ENCODE peak calls at places on chromosomes 5 and 9, in seven cellular contexts. One of them, this sample, is unnamed.

GRCh38 chr9:76987594-76988200 is 31.8 kb upstream of the FOXB2 start:
- DNase-seq in small intestine: peak
- DNase-seq in AG09309: no peak
- DNase-seq in fibroblast of the conjunctiva: peak
- DNase-seq in activated T-cell treated with anti-CD3 and anti-CD28 coated beads, Interleukin-2, amount 50 U/mL, for 48 hours: no peak
- DNase-seq in sigmoid colon: no peak
- DNase-seq in endothelial cell: peak
- DNase-seq in this sample: peak

GRCh38 chr5:126577415-126577814 is 17.6 kb downstream of the ALDH7A1 start:
- DNase-seq in activated T-cell treated with anti-CD3 and anti-CD28 coated beads, Interleukin-2, amount 50 U/mL, for 48 hours: no peak
- DNase-seq in sigmoid colon: no peak
- DNase-seq in fibroblast of the conjunctiva: no peak
- DNase-seq in AG09309: no peak
- DNase-seq in endothelial cell: no peak
- DNase-seq in small intestine: no peak
- DNase-seq in this sample: no peak

GRCh38 chr9:108296056-108296455 is 559.7 kb downstream of the ACTL7B start:
- DNase-seq in activated T-cell treated with anti-CD3 and anti-CD28 coated beads, Interleukin-2, amount 50 U/mL, for 48 hours: no peak
- DNase-seq in sigmoid colon: no peak
- DNase-seq in fibroblast of the conjunctiva: peak
- DNase-seq in small intestine: no peak
- DNase-seq in AG09309: peak
- DNase-seq in endothelial cell: no peak
- DNase-seq in this sample: no peak

GRCh38 chr5:176658817-176659216 is 11.5 kb downstream of the TSPAN17 start:
- DNase-seq in AG09309: peak
- DNase-seq in activated T-cell treated with anti-CD3 and anti-CD28 coated beads, Interleukin-2, amount 50 U/mL, for 48 hours: no peak
- DNase-seq in sigmoid colon: no peak
- DNase-seq in small intestine: peak
- DNase-seq in fibroblast of the conjunctiva: no peak
- DNase-seq in endothelial cell: no peak
- DNase-seq in this sample: no peak

GRCh38 chr5:66138572-66139116 is 5.5 kb upstream of the SREK1 start:
- DNase-seq in small intestine: no peak
- DNase-seq in AG09309: no peak
- DNase-seq in sigmoid colon: no peak
- DNase-seq in activated T-cell treated with anti-CD3 and anti-CD28 coated beads, Interleukin-2, amount 50 U/mL, for 48 hours: no peak
- DNase-seq in endothelial cell: no peak
- DNase-seq in fibroblast of the conjunctiva: no peak
- DNase-seq in this sample: no peak

GRCh38 chr5:124371121-124371706 is 375.2 kb downstream of the ZNF608 start:
- DNase-seq in small intestine: no peak
- DNase-seq in sigmoid colon: peak
- DNase-seq in AG09309: no peak
- DNase-seq in fibroblast of the conjunctiva: peak
- DNase-seq in endothelial cell: no peak
- DNase-seq in activated T-cell treated with anti-CD3 and anti-CD28 coated beads, Interleukin-2, amount 50 U/mL, for 48 hours: no peak
- DNase-seq in this sample: no peak

GRCh38 chr9:73152953-73153352 is 1.3 kb downstream of the ANXA1 start:
- DNase-seq in endothelial cell: no peak
- DNase-seq in fibroblast of the conjunctiva: no peak
- DNase-seq in small intestine: peak
- DNase-seq in AG09309: no peak
- DNase-seq in sigmoid colon: no peak
- DNase-seq in activated T-cell treated with anti-CD3 and anti-CD28 coated beads, Interleukin-2, amount 50 U/mL, for 48 hours: no peak
- DNase-seq in this sample: no peak

GRCh38 chr5:143837306-143837848 is 25.4 kb downstream of the HMHB1 start:
- DNase-seq in activated T-cell treated with anti-CD3 and anti-CD28 coated beads, Interleukin-2, amount 50 U/mL, for 48 hours: no peak
- DNase-seq in sigmoid colon: no peak
- DNase-seq in fibroblast of the conjunctiva: peak
- DNase-seq in small intestine: peak
- DNase-seq in endothelial cell: no peak
- DNase-seq in AG09309: peak
- DNase-seq in this sample: no peak

GRCh38 chr9:4137234-4137633 is 162.6 kb downstream of the GLIS3 start:
- DNase-seq in small intestine: peak
- DNase-seq in endothelial cell: no peak
- DNase-seq in activated T-cell treated with anti-CD3 and anti-CD28 coated beads, Interleukin-2, amount 50 U/mL, for 48 hours: no peak
- DNase-seq in fibroblast of the conjunctiva: peak
- DNase-seq in AG09309: peak
- DNase-seq in sigmoid colon: no peak
- DNase-seq in this sample: peak

GRCh38 chr9:126386088-126386487 is 59.5 kb downstream of the MVB12B start:
- DNase-seq in endothelial cell: peak
- DNase-seq in sigmoid colon: no peak
- DNase-seq in activated T-cell treated with anti-CD3 and anti-CD28 coated beads, Interleukin-2, amount 50 U/mL, for 48 hours: no peak
- DNase-seq in fibroblast of the conjunctiva: no peak
- DNase-seq in small intestine: no peak
- DNase-seq in AG09309: no peak
- DNase-seq in this sample: peak

GRCh38 chr9:95515272-95516113 is 1.3 kb downstream of the PTCH1 start:
- DNase-seq in sigmoid colon: no peak
- DNase-seq in activated T-cell treated with anti-CD3 and anti-CD28 coated beads, Interleukin-2, amount 50 U/mL, for 48 hours: peak
- DNase-seq in endothelial cell: peak
- DNase-seq in small intestine: no peak
- DNase-seq in fibroblast of the conjunctiva: no peak
- DNase-seq in AG09309: no peak
- DNase-seq in this sample: no peak

GRCh38 chr9:126546036-126546435 is 67.7 kb upstream of the LMX1B start:
- DNase-seq in activated T-cell treated with anti-CD3 and anti-CD28 coated beads, Interleukin-2, amount 50 U/mL, for 48 hours: no peak
- DNase-seq in fibroblast of the conjunctiva: no peak
- DNase-seq in sigmoid colon: no peak
- DNase-seq in small intestine: no peak
- DNase-seq in AG09309: no peak
- DNase-seq in endothelial cell: no peak
- DNase-seq in this sample: no peak

GRCh38 chr5:73464016-73464745 is 15.6 kb upstream of the FOXD1 start:
- DNase-seq in AG09309: peak
- DNase-seq in fibroblast of the conjunctiva: peak
- DNase-seq in small intestine: no peak
- DNase-seq in endothelial cell: no peak
- DNase-seq in sigmoid colon: no peak
- DNase-seq in activated T-cell treated with anti-CD3 and anti-CD28 coated beads, Interleukin-2, amount 50 U/mL, for 48 hours: no peak
- DNase-seq in this sample: no peak

GRCh38 chr5:134494780-134495179 is 30.7 kb upstream of the JADE2 start:
- DNase-seq in fibroblast of the conjunctiva: no peak
- DNase-seq in AG09309: no peak
- DNase-seq in activated T-cell treated with anti-CD3 and anti-CD28 coated beads, Interleukin-2, amount 50 U/mL, for 48 hours: no peak
- DNase-seq in sigmoid colon: no peak
- DNase-seq in small intestine: no peak
- DNase-seq in endothelial cell: no peak
- DNase-seq in this sample: no peak

GRCh38 chr9:87062706-87063105 is 115.4 kb upstream of the GAS1 start:
- DNase-seq in activated T-cell treated with anti-CD3 and anti-CD28 coated beads, Interleukin-2, amount 50 U/mL, for 48 hours: no peak
- DNase-seq in sigmoid colon: no peak
- DNase-seq in small intestine: no peak
- DNase-seq in endothelial cell: no peak
- DNase-seq in AG09309: no peak
- DNase-seq in fibroblast of the conjunctiva: no peak
- DNase-seq in this sample: no peak

GRCh38 chr5:125823572-125823971 is 599.6 kb upstream of the GRAMD2B start:
- DNase-seq in small intestine: no peak
- DNase-seq in sigmoid colon: no peak
- DNase-seq in AG09309: no peak
- DNase-seq in endothelial cell: no peak
- DNase-seq in fibroblast of the conjunctiva: peak
- DNase-seq in activated T-cell treated with anti-CD3 and anti-CD28 coated beads, Interleukin-2, amount 50 U/mL, for 48 hours: no peak
- DNase-seq in this sample: peak

GRCh38 chr9:111661802-111662491 is 542 bp downstream of the GNG10 start:
- DNase-seq in activated T-cell treated with anti-CD3 and anti-CD28 coated beads, Interleukin-2, amount 50 U/mL, for 48 hours: peak
- DNase-seq in AG09309: no peak
- DNase-seq in sigmoid colon: peak
- DNase-seq in fibroblast of the conjunctiva: no peak
- DNase-seq in small intestine: peak
- DNase-seq in endothelial cell: peak
- DNase-seq in this sample: no peak

GRCh38 chr9:127018935-127019334 is 103.5 kb downstream of the ANGPTL2 start:
- DNase-seq in sigmoid colon: no peak
- DNase-seq in AG09309: no peak
- DNase-seq in activated T-cell treated with anti-CD3 and anti-CD28 coated beads, Interleukin-2, amount 50 U/mL, for 48 hours: no peak
- DNase-seq in small intestine: no peak
- DNase-seq in fibroblast of the conjunctiva: no peak
- DNase-seq in endothelial cell: no peak
- DNase-seq in this sample: no peak

GRCh38 chr5:77663081-77663863 is 24.8 kb upstream of the OTP start:
- DNase-seq in AG09309: no peak
- DNase-seq in sigmoid colon: no peak
- DNase-seq in small intestine: no peak
- DNase-seq in fibroblast of the conjunctiva: no peak
- DNase-seq in endothelial cell: no peak
- DNase-seq in activated T-cell treated with anti-CD3 and anti-CD28 coated beads, Interleukin-2, amount 50 U/mL, for 48 hours: no peak
- DNase-seq in this sample: no peak

GRCh38 chr9:38074441-38074943 is 5.5 kb upstream of the SHB start:
- DNase-seq in activated T-cell treated with anti-CD3 and anti-CD28 coated beads, Interleukin-2, amount 50 U/mL, for 48 hours: no peak
- DNase-seq in endothelial cell: no peak
- DNase-seq in fibroblast of the conjunctiva: no peak
- DNase-seq in sigmoid colon: no peak
- DNase-seq in small intestine: peak
- DNase-seq in AG09309: no peak
- DNase-seq in this sample: peak

GRCh38 chr9:35771524-35771923 is 17.4 kb upstream of the MSMP start:
- DNase-seq in endothelial cell: no peak
- DNase-seq in activated T-cell treated with anti-CD3 and anti-CD28 coated beads, Interleukin-2, amount 50 U/mL, for 48 hours: no peak
- DNase-seq in fibroblast of the conjunctiva: no peak
- DNase-seq in sigmoid colon: no peak
- DNase-seq in small intestine: peak
- DNase-seq in AG09309: no peak
- DNase-seq in this sample: peak

GRCh38 chr5:136057401-136057951 is 28.7 kb downstream of the TGFBI start:
- DNase-seq in small intestine: no peak
- DNase-seq in sigmoid colon: no peak
- DNase-seq in activated T-cell treated with anti-CD3 and anti-CD28 coated beads, Interleukin-2, amount 50 U/mL, for 48 hours: no peak
- DNase-seq in fibroblast of the conjunctiva: no peak
- DNase-seq in AG09309: no peak
- DNase-seq in endothelial cell: no peak
- DNase-seq in this sample: no peak

GRCh38 chr9:123157216-123157615 is 111.2 kb downstream of the STRBP start:
- DNase-seq in small intestine: no peak
- DNase-seq in AG09309: no peak
- DNase-seq in endothelial cell: no peak
- DNase-seq in fibroblast of the conjunctiva: peak
- DNase-seq in activated T-cell treated with anti-CD3 and anti-CD28 coated beads, Interleukin-2, amount 50 U/mL, for 48 hours: no peak
- DNase-seq in sigmoid colon: no peak
- DNase-seq in this sample: no peak

GRCh38 chr5:119878712-119879111 is 249.4 kb downstream of the FAM170A start:
- DNase-seq in fibroblast of the conjunctiva: no peak
- DNase-seq in activated T-cell treated with anti-CD3 and anti-CD28 coated beads, Interleukin-2, amount 50 U/mL, for 48 hours: no peak
- DNase-seq in AG09309: no peak
- DNase-seq in small intestine: no peak
- DNase-seq in sigmoid colon: no peak
- DNase-seq in endothelial cell: no peak
- DNase-seq in this sample: no peak

GRCh38 chr5:80140496-80140895 is 105.3 kb downstream of the THBS4 start:
- DNase-seq in endothelial cell: no peak
- DNase-seq in AG09309: no peak
- DNase-seq in activated T-cell treated with anti-CD3 and anti-CD28 coated beads, Interleukin-2, amount 50 U/mL, for 48 hours: no peak
- DNase-seq in small intestine: no peak
- DNase-seq in fibroblast of the conjunctiva: no peak
- DNase-seq in sigmoid colon: no peak
- DNase-seq in this sample: no peak

GRCh38 chr5:79021753-79022152 is 36.6 kb upstream of the ARSB start:
- DNase-seq in fibroblast of the conjunctiva: no peak
- DNase-seq in endothelial cell: no peak
- DNase-seq in activated T-cell treated with anti-CD3 and anti-CD28 coated beads, Interleukin-2, amount 50 U/mL, for 48 hours: no peak
- DNase-seq in sigmoid colon: no peak
- DNase-seq in small intestine: no peak
- DNase-seq in AG09309: no peak
- DNase-seq in this sample: no peak

GRCh38 chr9:127683723-127684122 is 23.1 kb upstream of the CFAP157 start:
- DNase-seq in endothelial cell: no peak
- DNase-seq in AG09309: peak
- DNase-seq in sigmoid colon: no peak
- DNase-seq in small intestine: no peak
- DNase-seq in fibroblast of the conjunctiva: peak
- DNase-seq in activated T-cell treated with anti-CD3 and anti-CD28 coated beads, Interleukin-2, amount 50 U/mL, for 48 hours: no peak
- DNase-seq in this sample: no peak

GRCh38 chr5:146682899-146683298 is 166.9 kb upstream of the GPR151 start:
- DNase-seq in fibroblast of the conjunctiva: no peak
- DNase-seq in AG09309: no peak
- DNase-seq in endothelial cell: no peak
- DNase-seq in sigmoid colon: no peak
- DNase-seq in activated T-cell treated with anti-CD3 and anti-CD28 coated beads, Interleukin-2, amount 50 U/mL, for 48 hours: no peak
- DNase-seq in small intestine: no peak
- DNase-seq in this sample: no peak

GRCh38 chr9:74205071-74205470 is 292.1 kb upstream of the RORB start:
- DNase-seq in small intestine: no peak
- DNase-seq in AG09309: no peak
- DNase-seq in activated T-cell treated with anti-CD3 and anti-CD28 coated beads, Interleukin-2, amount 50 U/mL, for 48 hours: no peak
- DNase-seq in fibroblast of the conjunctiva: no peak
- DNase-seq in endothelial cell: no peak
- DNase-seq in sigmoid colon: no peak
- DNase-seq in this sample: no peak

GRCh38 chr5:32254987-32255900 is 57.5 kb downstream of the MTMR12 start:
- DNase-seq in fibroblast of the conjunctiva: peak
- DNase-seq in activated T-cell treated with anti-CD3 and anti-CD28 coated beads, Interleukin-2, amount 50 U/mL, for 48 hours: no peak
- DNase-seq in sigmoid colon: no peak
- DNase-seq in endothelial cell: no peak
- DNase-seq in AG09309: no peak
- DNase-seq in small intestine: no peak
- DNase-seq in this sample: no peak

GRCh38 chr5:143153332-143154119 is 250.0 kb downstream of the NR3C1 start:
- DNase-seq in activated T-cell treated with anti-CD3 and anti-CD28 coated beads, Interleukin-2, amount 50 U/mL, for 48 hours: no peak
- DNase-seq in small intestine: no peak
- DNase-seq in fibroblast of the conjunctiva: peak
- DNase-seq in AG09309: peak
- DNase-seq in sigmoid colon: peak
- DNase-seq in endothelial cell: no peak
- DNase-seq in this sample: no peak

GRCh38 chr5:92836861-92837755 is 743.9 kb downstream of the NR2F1-AS1 start:
- DNase-seq in activated T-cell treated with anti-CD3 and anti-CD28 coated beads, Interleukin-2, amount 50 U/mL, for 48 hours: no peak
- DNase-seq in sigmoid colon: no peak
- DNase-seq in fibroblast of the conjunctiva: peak
- DNase-seq in small intestine: no peak
- DNase-seq in endothelial cell: no peak
- DNase-seq in AG09309: peak
- DNase-seq in this sample: no peak

GRCh38 chr9:125683486-125683885 is 23.5 kb downstream of the MAPKAP1 start:
- DNase-seq in small intestine: no peak
- DNase-seq in fibroblast of the conjunctiva: no peak
- DNase-seq in AG09309: peak
- DNase-seq in sigmoid colon: no peak
- DNase-seq in endothelial cell: no peak
- DNase-seq in activated T-cell treated with anti-CD3 and anti-CD28 coated beads, Interleukin-2, amount 50 U/mL, for 48 hours: no peak
- DNase-seq in this sample: no peak

GRCh38 chr5:90184764-90185163 is 224.8 kb downstream of the CETN3 start:
- DNase-seq in small intestine: no peak
- DNase-seq in activated T-cell treated with anti-CD3 and anti-CD28 coated beads, Interleukin-2, amount 50 U/mL, for 48 hours: no peak
- DNase-seq in sigmoid colon: no peak
- DNase-seq in endothelial cell: no peak
- DNase-seq in AG09309: no peak
- DNase-seq in fibroblast of the conjunctiva: no peak
- DNase-seq in this sample: no peak

GRCh38 chr5:109451161-109451560 is 41.4 kb upstream of the PJA2 start:
- DNase-seq in sigmoid colon: no peak
- DNase-seq in fibroblast of the conjunctiva: no peak
- DNase-seq in AG09309: no peak
- DNase-seq in activated T-cell treated with anti-CD3 and anti-CD28 coated beads, Interleukin-2, amount 50 U/mL, for 48 hours: no peak
- DNase-seq in small intestine: peak
- DNase-seq in endothelial cell: no peak
- DNase-seq in this sample: no peak

GRCh38 chr9:127039492-127039891 is 82.9 kb downstream of the ANGPTL2 start:
- DNase-seq in endothelial cell: no peak
- DNase-seq in small intestine: no peak
- DNase-seq in sigmoid colon: no peak
- DNase-seq in activated T-cell treated with anti-CD3 and anti-CD28 coated beads, Interleukin-2, amount 50 U/mL, for 48 hours: no peak
- DNase-seq in fibroblast of the conjunctiva: no peak
- DNase-seq in AG09309: no peak
- DNase-seq in this sample: no peak

GRCh38 chr9:131630206-131630831 is 85.0 kb downstream of the PRRT1B start:
- DNase-seq in small intestine: no peak
- DNase-seq in fibroblast of the conjunctiva: no peak
- DNase-seq in sigmoid colon: no peak
- DNase-seq in endothelial cell: no peak
- DNase-seq in AG09309: no peak
- DNase-seq in activated T-cell treated with anti-CD3 and anti-CD28 coated beads, Interleukin-2, amount 50 U/mL, for 48 hours: no peak
- DNase-seq in this sample: no peak

GRCh38 chr9:23659346-23660006 is 166.6 kb downstream of the ELAVL2 start:
- DNase-seq in sigmoid colon: no peak
- DNase-seq in AG09309: no peak
- DNase-seq in small intestine: no peak
- DNase-seq in activated T-cell treated with anti-CD3 and anti-CD28 coated beads, Interleukin-2, amount 50 U/mL, for 48 hours: no peak
- DNase-seq in fibroblast of the conjunctiva: no peak
- DNase-seq in endothelial cell: no peak
- DNase-seq in this sample: no peak

This sample was measured in HepG2.